ENCODE peak calls at places on chromosomes 2 and 18, in seven cellular contexts. Z is NAMALWA, L is activated T-cell treated with anti-CD3 and anti-CD28 coated beads for 1 hour, T is cardiac fibroblast, P is progenitor cell of endocrine pancreas, O is AG08395, M is breast epithelium. I is an unnamed sample.

GRCh38 chr18:35941299-35941698 is 31.2 kb upstream of the RMP24 start:
- DNase-seq in Z (no peak), L (no peak), T (no peak), P (no peak), O (no peak), M (no peak), I (no peak)

GRCh38 chr2:143572421-143572820 is 443.2 kb downstream of the ARHGAP15 start:
- DNase-seq in Z (no peak), L (no peak), T (no peak), P (no peak), O (no peak), M (no peak), I (no peak)

GRCh38 chr2:179454443-179455218 is 190.0 kb upstream of the SESTD1 start:
- DNase-seq in Z (no peak), L (no peak), T (peak; percentile 72), P (no peak), O (peak; percentile 57), M (no peak), I (peak; percentile 71)

GRCh38 chr18:67425724-67426123 is 90.8 kb downstream of the DSEL start:
- DNase-seq in Z (no peak), L (no peak), T (peak; percentile 85), P (no peak), O (peak; percentile 77), M (no peak), I (peak; percentile 86)

GRCh38 chr2:170553748-170554147 is 161.4 kb upstream of the SP5 start:
- DNase-seq in Z (no peak), L (no peak), T (no peak), P (no peak), O (no peak), M (no peak), I (no peak)

GRCh38 chr2:171403181-171403580 is 30.6 kb downstream of the METTL8 start:
- DNase-seq in Z (no peak), L (no peak), T (no peak), P (no peak), O (no peak), M (no peak), I (peak; percentile 46)

GRCh38 chr2:66682476-66682875 is 247.6 kb downstream of the MEIS1 start:
- DNase-seq in Z (no peak), L (no peak), T (no peak), P (no peak), O (no peak), M (no peak), I (no peak)

GRCh38 chr2:8534729-8535397 is 147.0 kb upstream of the ID2 start:
- DNase-seq in Z (peak; percentile 36), L (no peak), T (peak; percentile 85), P (no peak), O (peak; percentile 71), M (peak; percentile 58), I (no peak)

GRCh38 chr18:58025733-58026132 is 18.3 kb upstream of the NEDD4L start:
- DNase-seq in Z (no peak), L (no peak), T (no peak), P (no peak), O (no peak), M (no peak), I (no peak)

GRCh38 chr2:1210352-1210751 is 202.9 kb upstream of the TPO start:
- DNase-seq in Z (no peak), L (no peak), T (no peak), P (no peak), O (no peak), M (no peak), I (no peak)

GRCh38 chr18:34729264-34729663 is 19.2 kb downstream of the DTNA start:
- DNase-seq in Z (peak; percentile 60), L (no peak), T (peak; percentile 51), P (no peak), O (peak; percentile 30), M (no peak), I (peak; percentile 57)

GRCh38 chr2:18583905-18584607 is 5.3 kb downstream of the NT5C1B start:
- DNase-seq in Z (no peak), L (no peak), T (no peak), P (no peak), O (no peak), M (no peak), I (no peak)

GRCh38 chr2:8581048-8581561 is 100.8 kb upstream of the ID2 start:
- DNase-seq in Z (no peak), L (no peak), T (no peak), P (no peak), O (no peak), M (no peak), I (no peak)

GRCh38 chr2:65033178-65033577 is 23.0 kb upstream of the CEP68 start:
- DNase-seq in Z (peak; percentile 76), L (no peak), T (peak; percentile 10), P (no peak), O (peak; percentile 24), M (no peak), I (peak; percentile 22)

GRCh38 chr2:144875996-144876395 is 356.1 kb upstream of the ZEB2 start:
- DNase-seq in Z (no peak), L (no peak), T (no peak), P (no peak), O (no peak), M (no peak), I (no peak)

GRCh38 chr18:33596178-33596854 is 18.3 kb downstream of the ASXL3 start:
- DNase-seq in Z (no peak), L (no peak), T (peak; percentile 12), P (no peak), O (no peak), M (no peak), I (peak; percentile 37)

GRCh38 chr2:169001116-169001815 is 29.9 kb downstream of the ABCB11 start:
- DNase-seq in Z (no peak), L (no peak), T (peak; percentile 44), P (no peak), O (no peak), M (no peak), I (no peak)

GRCh38 chr2:50720695-50721314 is 311.1 kb downstream of the NRXN1 start:
- DNase-seq in Z (no peak), L (no peak), T (no peak), P (no peak), O (no peak), M (no peak), I (no peak)

GRCh38 chr18:49277395-49278036 is 182.9 kb downstream of the DYM start:
- DNase-seq in Z (no peak), L (no peak), T (no peak), P (no peak), O (peak; percentile 16), M (no peak), I (peak; percentile 2)

I was measured in MCF 10A.